ENCODE peak calls at places on chromosomes 3 and 15, in four cellular contexts. W is NCI-H1092 treated with DMSO at 0.1 percent for 48 hours, J is GF-D8, K is type B pancreatic cell. H is an unnamed sample.

GRCh38 chr15:35530698-35531097 is 15.3 kb downstream of the DPH6 start:
- DNase-seq in W (peak), J (no peak), K (no peak), H (no peak)

GRCh38 chr3:64161481-64161952 is 63.7 kb downstream of the PRICKLE2 start:
- DNase-seq in W (peak), J (no peak), K (no peak), H (no peak)

GRCh38 chr3:128095222-128095703 is 28.3 kb downstream of the RUVBL1 start:
- DNase-seq in W (peak), J (peak), K (no peak), H (peak)

GRCh38 chr15:47374222-47374621 is 343.1 kb upstream of the SEMA6D start:
- DNase-seq in W (no peak), J (no peak), K (no peak), H (no peak)

GRCh38 chr3:8536106-8537052 is 34.8 kb downstream of the LMCD1 start:
- DNase-seq in W (no peak), J (no peak), K (no peak), H (no peak)

GRCh38 chr3:42214565-42215283 is 51.3 kb downstream of the CCK start:
- DNase-seq in W (no peak), J (no peak), K (no peak), H (no peak)

GRCh38 chr15:99076555-99077308 is 28.1 kb upstream of the SYNM start:
- DNase-seq in W (peak), J (peak), K (no peak), H (peak)

GRCh38 chr3:126807795-126808194 is 103.8 kb downstream of the CHCHD6 start:
- DNase-seq in W (no peak), J (no peak), K (no peak), H (no peak)

GRCh38 chr3:124584552-124585391 is 145.5 kb upstream of the UMPS start:
- DNase-seq in W (no peak), J (no peak), K (peak), H (no peak)

GRCh38 chr15:39920510-39921273 is 626 bp upstream of the GPR176 start:
- DNase-seq in W (peak), J (no peak), K (peak), H (peak)

GRCh38 chr15:55799287-55800212 is 56.6 kb upstream of the PRTG start:
- DNase-seq in W (peak), J (no peak), K (peak), H (no peak)

H was measured in effector CD8-positive, alpha-beta T cell.